ENCODE peak calls at places on chromosome 16, in six cellular contexts. One of them, this sample, is unnamed.

GRCh38 chr16:56923481-56923880 is 8.5 kb upstream of the HERPUD1 start:
- DNase-seq in natural killer cell: no peak
- DNase-seq in body of pancreas: no peak
- DNase-seq in anterior cingulate cortex: no peak
- DNase-seq in posterior vena cava: peak; percentile 11
- DNase-seq in PC-3: no peak
- DNase-seq in this sample: no peak

GRCh38 chr16:30395155-30395991 is at the start of gene ZNF48:
- DNase-seq in natural killer cell: peak; percentile 51
- DNase-seq in posterior vena cava: peak; percentile 97
- DNase-seq in anterior cingulate cortex: peak; percentile 87
- DNase-seq in PC-3: peak; percentile 56
- DNase-seq in body of pancreas: peak; percentile 92
- DNase-seq in this sample: peak; percentile 58

GRCh38 chr16:17260271-17260849 is 210.4 kb downstream of the XYLT1 start:
- DNase-seq in PC-3: no peak
- DNase-seq in natural killer cell: no peak
- DNase-seq in posterior vena cava: no peak
- DNase-seq in anterior cingulate cortex: no peak
- DNase-seq in body of pancreas: no peak
- DNase-seq in this sample: no peak

GRCh38 chr16:85393674-85394510 is 219.2 kb upstream of the GSE1 start:
- DNase-seq in posterior vena cava: peak; percentile 89
- DNase-seq in PC-3: peak; percentile 23
- DNase-seq in body of pancreas: no peak
- DNase-seq in anterior cingulate cortex: peak; percentile 21
- DNase-seq in natural killer cell: peak; percentile 63
- DNase-seq in this sample: peak; percentile 59

GRCh38 chr16:49608095-49608494 is 234.5 kb downstream of the C16orf78 start:
- DNase-seq in body of pancreas: no peak
- DNase-seq in natural killer cell: no peak
- DNase-seq in posterior vena cava: no peak
- DNase-seq in anterior cingulate cortex: no peak
- DNase-seq in PC-3: no peak
- DNase-seq in this sample: no peak

GRCh38 chr16:19710191-19710908 is 7.7 kb downstream of the KNOP1 start:
- DNase-seq in PC-3: no peak
- DNase-seq in natural killer cell: no peak
- DNase-seq in anterior cingulate cortex: no peak
- DNase-seq in posterior vena cava: no peak
- DNase-seq in body of pancreas: no peak
- DNase-seq in this sample: no peak

GRCh38 chr16:19382887-19383816 is 34.5 kb upstream of the TMC5 start:
- DNase-seq in posterior vena cava: no peak
- DNase-seq in body of pancreas: peak; percentile 2
- DNase-seq in PC-3: peak; percentile 47
- DNase-seq in anterior cingulate cortex: peak; percentile 36
- DNase-seq in natural killer cell: no peak
- DNase-seq in this sample: no peak

GRCh38 chr16:2033057-2033911 is 6.6 kb downstream of the NHERF2 start:
- DNase-seq in posterior vena cava: peak; percentile 90
- DNase-seq in natural killer cell: no peak
- DNase-seq in PC-3: peak; percentile 46
- DNase-seq in anterior cingulate cortex: peak; percentile 94
- DNase-seq in body of pancreas: peak; percentile 60
- DNase-seq in this sample: peak; percentile 63

GRCh38 chr16:8721693-8722348 is 47.4 kb downstream of the ABAT start:
- DNase-seq in body of pancreas: peak; percentile 33
- DNase-seq in anterior cingulate cortex: no peak
- DNase-seq in natural killer cell: no peak
- DNase-seq in posterior vena cava: no peak
- DNase-seq in PC-3: no peak
- DNase-seq in this sample: no peak

GRCh38 chr16:89309438-89310122 is 92.1 kb downstream of the ZNF778 start:
- DNase-seq in PC-3: no peak
- DNase-seq in posterior vena cava: no peak
- DNase-seq in anterior cingulate cortex: no peak
- DNase-seq in natural killer cell: no peak
- DNase-seq in body of pancreas: no peak
- DNase-seq in this sample: no peak

GRCh38 chr16:87550510-87550961 is 51.8 kb upstream of the JPH3 start:
- DNase-seq in natural killer cell: peak; percentile 65
- DNase-seq in anterior cingulate cortex: no peak
- DNase-seq in posterior vena cava: no peak
- DNase-seq in PC-3: peak; percentile 31
- DNase-seq in body of pancreas: peak; percentile 23
- DNase-seq in this sample: no peak

GRCh38 chr16:23423496-23424049 is 29.4 kb downstream of the COG7 start:
- DNase-seq in natural killer cell: no peak
- DNase-seq in posterior vena cava: peak; percentile 84
- DNase-seq in body of pancreas: peak; percentile 77
- DNase-seq in PC-3: peak; percentile 94
- DNase-seq in anterior cingulate cortex: no peak
- DNase-seq in this sample: no peak

GRCh38 chr16:65306722-65307121 is 184.9 kb upstream of the CDH11 start:
- DNase-seq in natural killer cell: no peak
- DNase-seq in anterior cingulate cortex: no peak
- DNase-seq in PC-3: no peak
- DNase-seq in body of pancreas: no peak
- DNase-seq in posterior vena cava: no peak
- DNase-seq in this sample: no peak

GRCh38 chr16:27401768-27402568 is at the start of gene IL21R:
- DNase-seq in posterior vena cava: peak; percentile 89
- DNase-seq in PC-3: no peak
- DNase-seq in anterior cingulate cortex: peak; percentile 25
- DNase-seq in natural killer cell: peak; percentile 85
- DNase-seq in body of pancreas: peak; percentile 52
- DNase-seq in this sample: peak; percentile 94

GRCh38 chr16:87463722-87464690 is 28.8 kb downstream of the ZCCHC14 start:
- DNase-seq in body of pancreas: peak; percentile 66
- DNase-seq in posterior vena cava: no peak
- DNase-seq in PC-3: peak; percentile 38
- DNase-seq in anterior cingulate cortex: no peak
- DNase-seq in natural killer cell: no peak
- DNase-seq in this sample: peak; percentile 82

GRCh38 chr16:2428051-2428786 is 1.0 kb upstream of the CCNF start:
- DNase-seq in body of pancreas: peak; percentile 44
- DNase-seq in posterior vena cava: peak; percentile 58
- DNase-seq in PC-3: peak; percentile 22
- DNase-seq in anterior cingulate cortex: no peak
- DNase-seq in natural killer cell: no peak
- DNase-seq in this sample: no peak

GRCh38 chr16:84292032-84292431 is 2.6 kb upstream of the WFDC1 start:
- DNase-seq in body of pancreas: no peak
- DNase-seq in natural killer cell: no peak
- DNase-seq in PC-3: no peak
- DNase-seq in anterior cingulate cortex: no peak
- DNase-seq in posterior vena cava: no peak
- DNase-seq in this sample: no peak

GRCh38 chr16:2009302-2009711 is 314 bp downstream of the ZNF598 start:
- DNase-seq in anterior cingulate cortex: no peak
- DNase-seq in posterior vena cava: no peak
- DNase-seq in natural killer cell: no peak
- DNase-seq in body of pancreas: no peak
- DNase-seq in PC-3: no peak
- DNase-seq in this sample: no peak

GRCh38 chr16:8935989-8936388 is 27.7 kb downstream of the USP7 start:
- DNase-seq in natural killer cell: no peak
- DNase-seq in body of pancreas: no peak
- DNase-seq in PC-3: no peak
- DNase-seq in anterior cingulate cortex: no peak
- DNase-seq in posterior vena cava: peak; percentile 62
- DNase-seq in this sample: no peak

GRCh38 chr16:71963125-71963875 is 36.9 kb downstream of the PKD1L3 start:
- DNase-seq in anterior cingulate cortex: no peak
- DNase-seq in body of pancreas: no peak
- DNase-seq in posterior vena cava: no peak
- DNase-seq in natural killer cell: no peak
- DNase-seq in PC-3: no peak
- DNase-seq in this sample: no peak

GRCh38 chr16:88681084-88681680 is 5.1 kb downstream of the SNAI3 start:
- DNase-seq in anterior cingulate cortex: no peak
- DNase-seq in posterior vena cava: peak; percentile 81
- DNase-seq in body of pancreas: peak; percentile 50
- DNase-seq in natural killer cell: no peak
- DNase-seq in PC-3: peak; percentile 68
- DNase-seq in this sample: no peak

GRCh38 chr16:2585651-2586081 is 47.8 kb downstream of the PDPK1 start:
- DNase-seq in body of pancreas: no peak
- DNase-seq in posterior vena cava: peak; percentile 76
- DNase-seq in anterior cingulate cortex: no peak
- DNase-seq in natural killer cell: no peak
- DNase-seq in PC-3: no peak
- DNase-seq in this sample: no peak

GRCh38 chr16:11117576-11118211 is 138.3 kb downstream of the SOCS1 start:
- DNase-seq in anterior cingulate cortex: no peak
- DNase-seq in natural killer cell: no peak
- DNase-seq in posterior vena cava: peak; percentile 13
- DNase-seq in PC-3: no peak
- DNase-seq in body of pancreas: no peak
- DNase-seq in this sample: no peak

GRCh38 chr16:59591480-59591879 is 857.4 kb upstream of the GOT2 start:
- DNase-seq in natural killer cell: no peak
- DNase-seq in anterior cingulate cortex: no peak
- DNase-seq in posterior vena cava: no peak
- DNase-seq in PC-3: peak; percentile 32
- DNase-seq in body of pancreas: no peak
- DNase-seq in this sample: no peak

GRCh38 chr16:26231647-26232046 is 539.9 kb downstream of the HS3ST4 start:
- DNase-seq in body of pancreas: no peak
- DNase-seq in anterior cingulate cortex: no peak
- DNase-seq in natural killer cell: no peak
- DNase-seq in PC-3: no peak
- DNase-seq in posterior vena cava: no peak
- DNase-seq in this sample: no peak